ENCODE peak calls at places on chromosomes 12 and 14, in seven cellular contexts. L is choroid plexus epithelial cell; S is skeletal muscle cell; Q is T-helper 9 cell; N is NCI-H2081; E is LoVo; R is CD8-positive, alpha-beta memory T cell. I is an unnamed sample.

GRCh38 chr12:46386360-46386867 is 13.8 kb upstream of the SLC38A2 start:
- DNase-seq in L (peak), S (peak), Q (no peak), N (no peak), E (no peak), R (no peak), I (peak)

GRCh38 chr12:51911788-51912711 is 4.7 kb downstream of the ACVRL1 start:
- DNase-seq in L (no peak), S (no peak), Q (no peak), N (no peak), E (no peak), R (no peak), I (no peak)

GRCh38 chr12:95218852-95219171 is 1.2 kb downstream of the VEZT start:
- DNase-seq in L (peak), S (no peak), Q (peak), N (peak), E (peak), R (peak), I (peak)

GRCh38 chr12:58413794-58414193 is 472.4 kb downstream of the ATP23 start:
- DNase-seq in L (peak), S (peak), Q (no peak), N (no peak), E (no peak), R (no peak), I (peak)

GRCh38 chr14:100634026-100634425 is 46.8 kb upstream of the BEGAIN start:
- DNase-seq in L (no peak), S (no peak), Q (no peak), N (no peak), E (no peak), R (no peak), I (no peak)

GRCh38 chr12:12946686-12947355 is 5.1 kb downstream of the GPRC5D start:
- DNase-seq in L (no peak), S (no peak), Q (no peak), N (no peak), E (no peak), R (no peak), I (peak)

GRCh38 chr14:95765016-95765415 is 51.1 kb upstream of the TCL1A start:
- DNase-seq in L (no peak), S (no peak), Q (no peak), N (no peak), E (no peak), R (no peak), I (no peak)

GRCh38 chr14:93337143-93337753 is 4.4 kb upstream of the BTBD7 start:
- DNase-seq in L (no peak), S (no peak), Q (no peak), N (no peak), E (no peak), R (no peak), I (no peak)

GRCh38 chr12:52122904-52123303 is 43.4 kb downstream of the SMIM41 start:
- DNase-seq in L (no peak), S (no peak), Q (no peak), N (no peak), E (no peak), R (no peak), I (no peak)

GRCh38 chr12:100593490-100593889 is 20.0 kb downstream of the GAS2L3 start:
- DNase-seq in L (peak), S (no peak), Q (no peak), N (no peak), E (no peak), R (no peak), I (peak)

GRCh38 chr12:69508581-69508980 is 38.4 kb downstream of the FRS2 start:
- DNase-seq in L (no peak), S (no peak), Q (no peak), N (no peak), E (no peak), R (no peak), I (no peak)

GRCh38 chr14:69151458-69152180 is 1.3 kb downstream of the DCAF5 start:
- DNase-seq in L (peak), S (no peak), Q (peak), N (peak), E (peak), R (peak), I (peak)

GRCh38 chr12:132687211-132688164 is at the start of the genes POLE and PXMP2:
- DNase-seq in L (peak), S (peak), Q (peak), N (peak), E (peak), R (peak), I (peak)

GRCh38 chr14:53011053-53011462 is 60.2 kb upstream of the FERMT2 start:
- DNase-seq in L (peak), S (peak), Q (no peak), N (no peak), E (peak), R (no peak), I (peak)

GRCh38 chr12:13114251-13115052 is 11.0 kb upstream of the GSG1 start:
- DNase-seq in L (no peak), S (no peak), Q (no peak), N (no peak), E (no peak), R (no peak), I (no peak)

GRCh38 chr12:2877959-2878732 is 1.1 kb downstream of the RHNO1 start:
- DNase-seq in L (peak), S (no peak), Q (no peak), N (peak), E (no peak), R (no peak), I (peak)

GRCh38 chr14:69611264-69612013 is at the start of gene SUSD6:
- DNase-seq in L (peak), S (peak), Q (peak), N (peak), E (peak), R (peak), I (peak)

GRCh38 chr12:6140646-6141045 is 16.2 kb upstream of the VWF start:
- DNase-seq in L (no peak), S (no peak), Q (no peak), N (no peak), E (no peak), R (no peak), I (no peak)

GRCh38 chr14:64734990-64735389 is 30.8 kb downstream of the PLEKHG3 start:
- DNase-seq in L (no peak), S (no peak), Q (no peak), N (no peak), E (no peak), R (no peak), I (no peak)

GRCh38 chr12:57233357-57234232 is 4.1 kb downstream of the SHMT2 start:
- DNase-seq in L (peak), S (peak), Q (no peak), N (no peak), E (no peak), R (no peak), I (peak)

GRCh38 chr12:95224202-95225170 is 6.9 kb downstream of the VEZT start:
- DNase-seq in L (peak), S (no peak), Q (no peak), N (no peak), E (no peak), R (no peak), I (peak)

GRCh38 chr14:52082903-52083302 is 14.0 kb upstream of the NID2 start:
- DNase-seq in L (no peak), S (no peak), Q (no peak), N (no peak), E (no peak), R (no peak), I (no peak)

GRCh38 chr12:123075591-123076171 is 75.2 kb downstream of the PITPNM2 start:
- DNase-seq in L (peak), S (no peak), Q (peak), N (peak), E (no peak), R (peak), I (no peak)

GRCh38 chr12:54136844-54137580 is 51.8 kb downstream of the SMUG1 start:
- DNase-seq in L (no peak), S (no peak), Q (no peak), N (no peak), E (no peak), R (no peak), I (peak)

GRCh38 chr12:14841761-14842160 is 1.6 kb downstream of the ART4 start:
- DNase-seq in L (peak), S (no peak), Q (no peak), N (no peak), E (peak), R (no peak), I (peak)

I was measured in fibroblast of mammary gland.